ENCODE peak calls at places on chromosomes 12 and 14, in five cellular contexts. L, U, B, R and A are unnamed samples.

GRCh38 chr12:75489613-75490210 is 9.2 kb downstream of the GLIPR1 start:
- DNase-seq in U (no peak), R (no peak), B (no peak), L (no peak), A (no peak)

GRCh38 chr12:11607313-11608081 is 42.0 kb upstream of the ETV6 start:
- DNase-seq in L (peak), B (peak), R (peak), U (no peak), A (peak)

GRCh38 chr12:92992041-92992440 is 62.9 kb upstream of the EEA1 start:
- DNase-seq in R (no peak), L (peak), B (no peak), U (no peak), A (no peak)

GRCh38 chr14:59251811-59252771 is 63.6 kb downstream of the DAAM1 start:
- DNase-seq in R (no peak), L (no peak), B (no peak), U (no peak), A (no peak)

GRCh38 chr14:106790189-106791036 is 1264.0 kb downstream of the TMEM121 start:
- DNase-seq in R (peak), U (peak), B (no peak), L (no peak), A (no peak)

GRCh38 chr12:28446031-28446430 is 255.8 kb downstream of the CCDC91 start:
- DNase-seq in B (no peak), L (no peak), R (no peak), U (no peak), A (peak)

GRCh38 chr12:98909749-98910148 is 264.7 kb downstream of the APAF1 start:
- DNase-seq in R (no peak), L (no peak), B (no peak), U (no peak), A (no peak)

GRCh38 chr14:74296037-74296467 is 6.7 kb downstream of the ABCD4 start:
- DNase-seq in B (no peak), R (no peak), L (no peak), U (no peak), A (no peak)

GRCh38 chr12:2963760-2964292 is 4.6 kb downstream of the TEAD4 start:
- DNase-seq in U (no peak), L (no peak), B (peak), R (no peak), A (no peak)

GRCh38 chr12:92324849-92325500 is 179.3 kb upstream of the BTG1 start:
- DNase-seq in B (no peak), U (no peak), R (no peak), L (no peak), A (no peak)

GRCh38 chr12:58202933-58203713 is 261.8 kb downstream of the ATP23 start:
- DNase-seq in R (no peak), L (no peak), U (no peak), B (no peak), A (no peak)

GRCh38 chr14:101174522-101174838 is 271.0 kb upstream of the RTL1 start:
- DNase-seq in B (no peak), R (no peak), L (no peak), U (no peak), A (no peak)

GRCh38 chr14:64971890-64972785 is at the start of gene RAB15:
- DNase-seq in R (peak), L (no peak), B (no peak), U (peak), A (no peak)

GRCh38 chr14:49879683-49880204 is 13.1 kb upstream of the ARF6 start:
- DNase-seq in B (peak), R (no peak), L (no peak), U (peak), A (no peak)

GRCh38 chr14:49484180-49484579 is 102.0 kb downstream of the RPS29 start:
- DNase-seq in L (no peak), R (no peak), U (no peak), B (no peak), A (no peak)

GRCh38 chr12:45017916-45018315 is 33.0 kb downstream of the DBX2 start:
- DNase-seq in R (no peak), B (no peak), L (no peak), U (no peak), A (no peak)

GRCh38 chr14:72462041-72462440 is 431.9 kb downstream of the DPF3 start:
- DNase-seq in B (no peak), U (no peak), R (no peak), L (no peak), A (no peak)

GRCh38 chr12:100733817-100734593 is 60.6 kb upstream of the ANO4 start:
- DNase-seq in B (no peak), U (no peak), R (no peak), L (peak), A (no peak)

GRCh38 chr12:25655702-25656101 is 102.6 kb upstream of the LMNTD1 start:
- DNase-seq in U (no peak), B (no peak), L (no peak), R (no peak), A (no peak)

GRCh38 chr14:64113279-64113678 is 180.9 kb downstream of the ESR2 start:
- DNase-seq in B (no peak), L (no peak), U (no peak), R (peak), A (no peak)

GRCh38 chr12:117188121-117188665 is 2.1 kb downstream of the FBXO21 start:
- DNase-seq in R (no peak), U (no peak), B (no peak), L (no peak), A (no peak)
- H3K4me3 ChIP-seq in R (no peak), U (no peak), B (no peak), L (no peak), A (no peak)

DNA sequence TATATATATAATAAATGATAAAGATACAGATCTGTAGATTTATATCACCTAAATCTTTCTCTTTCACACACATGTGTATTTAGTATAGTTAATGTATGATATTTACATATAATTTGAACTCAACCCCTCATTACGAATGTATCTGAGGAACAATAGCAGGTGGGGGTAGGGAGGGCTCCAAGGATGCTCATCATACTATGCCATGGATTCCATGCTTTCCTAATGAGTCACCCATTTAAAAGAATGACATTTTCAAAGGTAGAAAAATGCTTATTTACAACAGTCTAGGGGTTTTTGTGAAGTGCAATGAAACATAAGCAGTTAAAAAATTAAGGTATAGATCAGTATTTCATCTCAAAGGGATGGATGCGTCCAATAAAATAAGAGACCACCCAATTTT is 181.6 kb downstream of the SOX5 start:
- DNase-seq in R (no peak), B (peak), U (no peak), L (no peak), A (no peak)
- H3K4me3 ChIP-seq in R (no peak), B (no peak), U (no peak), L (no peak), A (no peak)

DNA sequence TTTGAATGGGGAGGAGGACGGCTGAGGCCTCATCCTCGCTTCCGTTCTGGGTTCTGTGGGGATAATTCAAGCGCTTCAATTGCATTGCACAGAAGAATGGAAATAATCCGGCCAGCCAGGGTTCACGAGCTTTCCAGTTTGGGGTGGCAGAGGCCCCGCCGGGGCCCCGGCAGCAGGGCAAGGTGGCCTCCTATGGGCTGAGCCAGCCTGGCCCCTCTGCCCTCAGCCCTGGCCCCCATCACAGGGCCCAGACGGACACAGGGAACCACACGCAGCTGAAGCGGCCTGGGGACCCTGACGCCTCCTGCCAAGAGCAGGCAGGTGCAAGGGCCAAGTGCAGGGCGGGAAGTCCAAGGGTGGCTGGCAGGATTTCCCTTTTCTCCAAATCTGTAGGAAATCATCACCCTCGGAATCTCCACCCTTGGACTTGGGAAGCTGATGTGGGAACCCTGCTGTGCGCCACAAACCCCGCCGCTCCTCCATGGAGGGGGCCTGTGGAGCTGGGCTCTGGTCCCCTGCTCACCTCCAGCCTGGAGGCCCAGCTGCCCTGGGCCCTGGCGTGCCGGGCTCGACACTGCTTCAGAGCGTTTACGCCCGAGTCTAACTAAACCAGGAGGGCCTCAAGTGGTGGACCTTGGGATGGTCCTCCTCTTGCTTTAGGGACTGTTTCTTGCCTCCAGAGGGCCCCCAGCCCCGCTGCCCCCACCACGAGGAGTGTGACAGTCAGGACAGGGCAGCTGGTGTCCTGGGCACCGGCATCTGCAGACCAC is 78.4 kb downstream of the MOK start:
- DNase-seq in L (no peak), U (no peak), B (no peak), R (no peak), A (no peak)
- H3K4me3 ChIP-seq in L (no peak), U (no peak), B (no peak), R (no peak), A (no peak)

GRCh38 chr12:49956663-49957569 is 4.8 kb upstream of the AQP5 start:
- DNase-seq in U (no peak), L (no peak), R (no peak), B (no peak), A (no peak)
- H3K4me3 ChIP-seq in U (no peak), L (no peak), R (no peak), B (no peak), A (no peak)